ENCODE peak calls at places on chromosome 14, in four cellular contexts. Q, X, C and E are unnamed samples.

GRCh38 chr14:94681300-94682060 is 69.3 kb downstream of the SERPINA3 start:
- DNase-seq in Q (peak), X (peak), C (peak), E (no peak)

GRCh38 chr14:104284107-104284592 is 145.8 kb downstream of the KIF26A start:
- DNase-seq in Q (no peak), X (no peak), C (no peak), E (no peak)

GRCh38 chr14:24982472-24983155 is 67.3 kb downstream of the STXBP6 start:
- DNase-seq in Q (peak), X (no peak), C (peak), E (no peak)

GRCh38 chr14:85276829-85277228 is 253.1 kb upstream of the FLRT2 start:
- DNase-seq in Q (no peak), X (no peak), C (no peak), E (no peak)

GRCh38 chr14:57863471-57863870 is 2.4 kb downstream of the SLC35F4 start:
- DNase-seq in Q (no peak), X (no peak), C (no peak), E (no peak)

GRCh38 chr14:63308723-63309317 is 9.9 kb downstream of the GPHB5 start:
- DNase-seq in Q (peak), X (peak), C (peak), E (no peak)

GRCh38 chr14:60233891-60234290 is 15.1 kb upstream of the PPM1A start:
- DNase-seq in Q (no peak), X (no peak), C (no peak), E (no peak)

GRCh38 chr14:98292191-98292590 is 979.8 kb downstream of the BCL11B start:
- DNase-seq in Q (no peak), X (no peak), C (no peak), E (no peak)

GRCh38 chr14:60736494-60736893 is 1.9 kb downstream of the MNAT1 start:
- DNase-seq in Q (peak), X (no peak), C (peak), E (no peak)

GRCh38 chr14:102320671-102321455 is 1.3 kb downstream of the ZNF839 start:
- DNase-seq in Q (no peak), X (no peak), C (peak), E (no peak)

GRCh38 chr14:102319351-102320032 is at the start of gene ZNF839:
- DNase-seq in Q (peak), X (peak), C (peak), E (no peak)

GRCh38 chr14:102321456-102322101 is 2.0 kb downstream of the ZNF839 start:
- DNase-seq in Q (no peak), X (no peak), C (peak), E (no peak)

GRCh38 chr14:102318781-102319276 is 717 bp upstream of the ZNF839 start:
- DNase-seq in Q (no peak), X (no peak), C (no peak), E (no peak)

GRCh38 chr14:102320033-102320660 is 601 bp downstream of the ZNF839 start:
- DNase-seq in Q (no peak), X (peak), C (no peak), E (no peak)
- TF ChIP-seq BHLHE40 in Q (no peak), X (no peak), C (no peak), E (no peak)

DNA sequence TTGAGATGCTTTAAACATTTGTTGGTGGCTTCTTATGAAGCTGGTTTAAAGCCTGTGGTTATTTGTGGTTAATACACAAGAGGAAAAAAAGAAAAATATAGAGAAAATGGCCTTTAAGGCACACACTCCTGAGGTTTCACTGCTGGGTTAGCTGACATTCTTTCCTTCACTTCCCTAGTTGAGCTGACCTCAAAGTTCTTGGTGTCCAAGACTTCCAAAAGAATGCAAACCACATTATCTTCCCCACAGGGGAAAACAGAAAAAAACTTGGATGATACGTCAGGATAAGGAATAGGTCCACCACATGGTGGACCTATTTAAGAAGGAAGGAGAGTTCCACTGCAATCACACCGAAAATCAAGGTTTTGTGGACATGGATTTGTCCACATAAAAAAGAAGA is 94.3 kb downstream of the SLC25A21 start:
- DNase-seq in Q (no peak), X (no peak), C (no peak), E (no peak)
- TF ChIP-seq KDM1A in Q (no peak), X (no peak), C (no peak), E (no peak)

DNA sequence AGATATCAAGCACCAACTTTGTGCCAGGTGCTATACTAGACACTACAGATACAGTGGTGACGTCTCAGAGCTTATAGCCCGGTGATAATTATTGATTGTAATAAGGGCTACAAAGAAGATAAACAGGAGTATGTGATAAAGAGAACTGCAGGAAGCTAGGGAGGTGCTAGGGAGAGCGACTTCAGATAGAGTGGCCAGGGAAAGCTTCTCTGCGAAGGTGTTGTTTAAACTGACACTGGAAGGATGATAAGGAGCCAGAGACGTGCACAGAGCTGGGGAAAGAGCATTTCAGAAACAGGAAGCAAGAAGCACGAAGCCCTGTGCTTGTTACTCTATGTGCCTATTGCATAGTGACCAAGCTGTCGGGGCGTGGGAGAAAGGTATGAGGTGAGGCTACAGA is 48.1 kb upstream of the OTX2 start:
- DNase-seq in Q (no peak), X (no peak), C (no peak), E (no peak)
- TF ChIP-seq BHLHE40 in Q (no peak), X (no peak), C (no peak), E (no peak)

GRCh38 chr14:68255697-68256178 is 436.2 kb downstream of the RAD51B start:
- DNase-seq in Q (no peak), X (no peak), C (no peak), E (no peak)

GRCh38 chr14:68260121-68260520 is 440.5 kb downstream of the RAD51B start:
- DNase-seq in Q (no peak), X (no peak), C (no peak), E (no peak)

GRCh38 chr14:68254669-68255527 is 435.3 kb downstream of the RAD51B start:
- DNase-seq in Q (no peak), X (no peak), C (peak), E (no peak)

GRCh38 chr14:68261092-68261842 is 441.7 kb downstream of the RAD51B start:
- DNase-seq in Q (no peak), X (no peak), C (no peak), E (no peak)

GRCh38 chr14:68257969-68258368 is 438.4 kb downstream of the RAD51B start:
- DNase-seq in Q (no peak), X (no peak), C (no peak), E (no peak)
- TF ChIP-seq KDM1A in Q (no peak), X (no peak), C (no peak), E (no peak)

DNA sequence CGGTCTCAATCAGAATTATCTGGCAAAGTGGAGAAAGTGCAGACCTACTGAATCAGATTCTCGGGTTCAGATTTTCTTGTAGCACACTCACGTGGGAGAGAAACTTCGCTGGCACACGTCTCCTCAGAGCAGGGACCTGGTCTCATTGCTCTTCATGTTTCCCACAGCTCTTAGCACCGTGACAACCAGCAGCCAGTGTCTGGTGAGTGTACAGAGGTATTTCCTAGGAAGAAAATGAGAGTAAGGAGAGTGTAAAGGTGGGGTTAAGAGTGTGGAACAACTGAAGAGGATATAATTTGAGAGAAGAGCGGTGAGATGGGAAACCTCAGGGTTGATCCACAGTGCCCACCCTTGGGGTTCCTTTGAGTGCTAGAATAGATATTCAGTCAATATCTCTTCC is 89.2 kb downstream of the ARF6 start:
- DNase-seq in Q (no peak), X (no peak), C (no peak), E (no peak)
- TF ChIP-seq BHLHE40 in Q (no peak), X (no peak), C (no peak), E (no peak)

GRCh38 chr14:74528886-74529285 is 35.3 kb downstream of the ISCA2 start:
- DNase-seq in Q (no peak), X (no peak), C (no peak), E (no peak)

GRCh38 chr14:74532246-74532645 is 38.7 kb downstream of the ISCA2 start:
- DNase-seq in Q (no peak), X (no peak), C (no peak), E (no peak)

GRCh38 chr14:74531011-74531410 is 37.4 kb downstream of the ISCA2 start:
- DNase-seq in Q (no peak), X (no peak), C (no peak), E (no peak)

GRCh38 chr14:74528406-74528805 is 34.8 kb downstream of the ISCA2 start:
- DNase-seq in Q (no peak), X (no peak), C (no peak), E (no peak)

DNA sequence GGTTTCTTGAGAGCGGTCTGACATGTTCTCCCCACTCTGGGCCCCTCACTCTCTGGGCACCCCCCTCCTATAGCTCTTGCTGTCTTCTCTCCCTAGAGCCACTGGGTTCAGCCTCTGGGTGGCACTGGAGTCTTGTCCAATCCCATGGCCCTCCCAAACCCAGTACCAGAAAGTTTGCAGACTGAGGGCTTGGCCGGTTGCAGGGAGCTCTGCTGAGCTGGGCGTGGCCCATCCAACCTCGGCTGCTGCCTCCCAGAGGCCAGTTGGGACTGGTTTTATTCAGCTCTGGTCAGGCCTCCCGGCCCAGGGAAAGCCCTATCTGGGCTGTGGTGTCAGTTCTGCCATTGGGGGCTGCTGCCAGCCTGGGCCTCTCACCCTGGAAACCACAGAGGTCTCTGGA is 37.9 kb downstream of the ISCA2 start:
- DNase-seq in Q (peak), X (peak), C (peak), E (no peak)
- TF ChIP-seq KDM1A in Q (no peak), X (no peak), C (no peak), E (no peak)

DNA sequence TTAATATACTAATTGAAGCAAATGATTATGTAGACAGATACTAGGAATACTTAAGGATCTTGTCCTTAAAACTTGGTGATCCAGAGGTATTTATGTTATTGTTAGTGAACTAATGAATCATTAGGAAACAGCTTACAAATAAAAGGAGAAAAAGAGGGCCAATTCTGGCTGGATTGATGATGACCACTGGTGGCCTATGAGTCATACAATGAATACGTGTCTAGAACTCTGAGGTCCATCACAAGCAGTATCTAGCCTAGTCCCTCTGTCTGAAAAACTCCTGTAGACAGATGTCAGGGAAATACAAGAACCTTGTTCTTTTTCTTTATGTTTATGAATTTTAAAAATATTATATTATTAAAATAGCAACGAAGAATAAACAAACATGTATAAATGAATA is 51.7 kb upstream of the RTL1 start:
- DNase-seq in Q (peak), X (no peak), C (no peak), E (no peak)
- TF ChIP-seq BHLHE40 in Q (no peak), X (no peak), C (no peak), E (no peak)